ENCODE peak calls at places on chromosomes 12 and 14, in five cellular contexts. Q is H9, I is Panc1, S is nephron progenitor cell, K is glutamatergic neuron. G is an unnamed sample.

GRCh38 chr12:92786045-92786444 is 83.3 kb downstream of the PLEKHG7 start:
- DNase-seq in Q (no peak), I (no peak), S (no peak), K (no peak), G (no peak)

GRCh38 chr14:102930138-102930752 is 7.8 kb downstream of the AMN start:
- DNase-seq in Q (peak; percentile 67), I (no peak), S (peak; percentile 64), K (peak; percentile 63), G (peak; percentile 67)

GRCh38 chr14:79473676-79474075 is 737.6 kb downstream of the DIO2 start:
- DNase-seq in Q (no peak), I (no peak), S (no peak), K (no peak), G (no peak)

GRCh38 chr12:119869720-119870119 is 7.4 kb downstream of the CIT start:
- DNase-seq in Q (no peak), I (no peak), S (no peak), K (peak; percentile 19), G (no peak)

GRCh38 chr14:105092124-105092911 is 27.1 kb upstream of the GPR132 start:
- DNase-seq in Q (peak; percentile 52), I (no peak), S (peak; percentile 33), K (no peak), G (peak; percentile 30)

GRCh38 chr14:88546621-88547385 is 8.0 kb downstream of the PTPN21 start:
- DNase-seq in Q (no peak), I (no peak), S (no peak), K (no peak), G (no peak)

GRCh38 chr12:131250028-131250950 is 296.6 kb downstream of the ADGRD1 start:
- DNase-seq in Q (no peak), I (no peak), S (no peak), K (no peak), G (no peak)

GRCh38 chr14:39217214-39217879 is 16.4 kb upstream of the MIA2 start:
- DNase-seq in Q (no peak), I (no peak), S (no peak), K (no peak), G (no peak)

DNA sequence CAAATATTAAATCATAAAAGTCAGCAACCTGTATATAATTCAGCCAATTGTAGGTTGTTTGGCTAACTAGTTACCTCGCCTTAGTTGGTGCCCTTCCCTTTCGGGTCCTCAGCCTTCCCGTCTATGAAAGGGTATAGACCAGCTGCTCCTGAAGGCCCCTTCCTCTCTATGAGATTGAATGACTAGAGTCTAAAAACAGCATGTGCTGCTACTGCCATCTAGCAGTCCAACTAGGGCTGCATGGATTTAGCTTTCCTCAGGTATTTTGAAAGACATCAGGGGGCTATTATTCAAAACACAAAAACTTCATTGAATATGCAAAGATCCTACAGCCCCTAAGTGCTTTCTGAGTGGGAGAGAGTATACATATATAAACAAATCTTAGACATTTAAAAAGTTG is 37.0 kb upstream of the TMEM263 start:
- DNase-seq in Q (peak; percentile 67), I (peak; percentile 17), S (peak; percentile 24), K (peak; percentile 18), G (no peak)
- TF ChIP-seq CTCF in Q (peak; percentile 89), I (peak; percentile 85), S (peak; percentile 72), K (peak; percentile 12), G (peak; percentile 53)

GRCh38 chr12:95117178-95117599 is 43.8 kb upstream of the NR2C1 start:
- DNase-seq in Q (no peak), I (no peak), S (peak; percentile 51), K (peak; percentile 21), G (peak; percentile 65)
- TF ChIP-seq CTCF in Q (peak; percentile 83), I (peak; percentile 74), S (peak; percentile 59), K (peak; percentile 82), G (peak; percentile 32)

GRCh38 chr12:39586811-39587210 is 32.8 kb downstream of the ABCD2 start:
- DNase-seq in Q (no peak), I (no peak), S (no peak), K (no peak), G (no peak)

GRCh38 chr12:39592295-39592694 is 27.3 kb downstream of the ABCD2 start:
- DNase-seq in Q (no peak), I (no peak), S (no peak), K (no peak), G (no peak)

GRCh38 chr12:39581592-39581991 is 38.0 kb downstream of the ABCD2 start:
- DNase-seq in Q (no peak), I (no peak), S (no peak), K (no peak), G (no peak)

GRCh38 chr12:39587247-39587646 is 32.4 kb downstream of the ABCD2 start:
- DNase-seq in Q (no peak), I (no peak), S (no peak), K (no peak), G (peak; percentile 3)
- TF ChIP-seq CTCF in Q (peak; percentile 41), I (peak; percentile 58), S (no peak), K (no peak), G (peak; percentile 34)

GRCh38 chr14:100740931-100741330 is 14.2 kb downstream of the DLK1 start:
- DNase-seq in Q (no peak), I (no peak), S (no peak), K (no peak), G (no peak)
- TF ChIP-seq CTCF in Q (no peak), I (no peak), S (no peak), K (no peak), G (no peak)

GRCh38 chr14:101774814-101775213 is 13.3 kb downstream of the PPP2R5C start:
- DNase-seq in Q (no peak), I (no peak), S (no peak), K (no peak), G (no peak)
- TF ChIP-seq CTCF in Q (no peak), I (no peak), S (no peak), K (no peak), G (no peak)

DNA sequence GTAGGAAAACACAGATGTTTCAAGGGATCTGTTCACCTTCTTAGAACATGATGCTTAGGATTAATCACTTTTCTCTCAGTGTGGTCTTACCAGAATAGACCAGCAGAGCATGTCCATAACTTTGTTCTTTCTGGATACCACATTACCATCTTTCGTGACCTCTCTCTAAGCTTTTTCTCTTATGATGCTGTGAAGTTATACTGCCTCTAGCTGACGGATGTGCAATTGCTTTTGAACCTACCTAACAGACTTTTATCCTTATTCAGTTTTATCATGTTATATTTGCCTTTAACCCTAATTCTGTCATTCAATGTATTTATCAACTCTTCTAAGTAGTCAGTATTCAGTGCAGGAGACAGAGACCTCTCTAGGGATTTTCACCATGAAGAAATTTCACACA is 246.7 kb downstream of the DACT1 start:
- DNase-seq in Q (no peak), I (no peak), S (no peak), K (no peak), G (no peak)
- TF ChIP-seq CTCF in Q (peak; percentile 62), I (no peak), S (no peak), K (peak; percentile 56), G (no peak)

GRCh38 chr12:2004113-2004929 is at the start of gene DCP1B:
- DNase-seq in Q (peak; percentile 100), I (peak; percentile 71), S (peak; percentile 98), K (peak; percentile 99), G (peak; percentile 87)
- TF ChIP-seq CTCF in Q (peak; percentile 30), I (no peak), S (no peak), K (no peak), G (no peak)

GRCh38 chr14:74289801-74290200 is 12.9 kb downstream of the ABCD4 start:
- DNase-seq in Q (no peak), I (no peak), S (no peak), K (no peak), G (no peak)

GRCh38 chr14:74292061-74292460 is 10.7 kb downstream of the ABCD4 start:
- DNase-seq in Q (no peak), I (no peak), S (no peak), K (no peak), G (no peak)

GRCh38 chr14:74286736-74287135 is 16.0 kb downstream of the ABCD4 start:
- DNase-seq in Q (no peak), I (no peak), S (no peak), K (no peak), G (no peak)

GRCh38 chr14:74293621-74294020 is 9.1 kb downstream of the ABCD4 start:
- DNase-seq in Q (no peak), I (no peak), S (no peak), K (no peak), G (no peak)

DNA sequence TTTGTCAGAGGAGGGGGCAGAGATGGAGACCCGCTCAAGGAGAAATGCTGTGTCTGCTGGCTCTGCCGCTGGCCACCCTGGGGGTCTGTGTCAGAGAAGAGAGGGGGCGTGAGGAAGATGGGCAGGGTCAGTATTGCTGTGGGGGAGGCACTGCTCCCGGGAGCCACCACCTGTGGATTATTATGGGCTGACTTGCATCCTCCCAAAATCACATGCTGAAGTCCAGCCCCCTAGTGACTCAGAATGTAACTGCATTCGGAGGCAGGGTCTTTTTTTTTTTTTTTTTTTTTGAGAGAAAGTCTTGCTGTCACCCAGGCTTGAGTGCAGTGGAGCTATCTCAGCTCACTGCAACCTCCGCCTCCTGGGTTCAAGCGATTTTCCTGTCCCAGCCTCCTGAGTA is 12.3 kb downstream of the ABCD4 start:
- DNase-seq in Q (no peak), I (no peak), S (peak; percentile 24), K (no peak), G (no peak)
- TF ChIP-seq CTCF in Q (peak; percentile 73), I (peak; percentile 72), S (peak; percentile 52), K (peak; percentile 76), G (no peak)